ENCODE peak calls at places on chromosomes 2 and 18, in four cellular contexts. D is K562, F is HepG2, I is GM12878. B is an unnamed sample.

GRCh38 chr18:56889621-56890020 is 238.5 kb downstream of the WDR7 start:
- DNase-seq in D (no peak), F (no peak), I (no peak), B (no peak)

GRCh38 chr2:181977661-181978350 is 7.8 kb upstream of the PPP1R1C start:
- DNase-seq in D (no peak), F (no peak), I (no peak), B (no peak)

GRCh38 chr2:226690471-226691024 is 109.1 kb downstream of the IRS1 start:
- DNase-seq in D (no peak), F (no peak), I (no peak), B (no peak)

GRCh38 chr2:29804671-29805070 is 116.7 kb downstream of the ALK start:
- DNase-seq in D (no peak), F (no peak), I (no peak), B (no peak)

GRCh38 chr2:36672199-36672598 is 24.3 kb upstream of the VIT start:
- DNase-seq in D (peak; percentile 14), F (peak; percentile 52), I (no peak), B (peak; percentile 23)

GRCh38 chr2:29322011-29322410 is 206.8 kb downstream of the CLIP4 start:
- DNase-seq in D (no peak), F (no peak), I (no peak), B (no peak)

GRCh38 chr2:32632089-32632488 is 4.2 kb downstream of the TTC27 start:
- DNase-seq in D (peak; percentile 75), F (no peak), I (no peak), B (no peak)

GRCh38 chr18:25291150-25291549 is 60.8 kb downstream of the ZNF521 start:
- DNase-seq in D (no peak), F (no peak), I (no peak), B (no peak)

GRCh38 chr18:2050702-2051201 is 520.6 kb downstream of the METTL4 start:
- DNase-seq in D (no peak), F (no peak), I (no peak), B (no peak)

GRCh38 chr18:24227976-24228660 is 89.3 kb downstream of the CABYR start:
- DNase-seq in D (no peak), F (no peak), I (no peak), B (no peak)

GRCh38 chr2:219495531-219496122 is 3.1 kb upstream of the GMPPA start:
- DNase-seq in D (peak; percentile 86), F (peak; percentile 85), I (peak; percentile 21), B (peak; percentile 81)

GRCh38 chr2:219497495-219498279 is 1.0 kb upstream of the GMPPA start:
- DNase-seq in D (peak; percentile 89), F (peak; percentile 38), I (no peak), B (peak; percentile 33)

GRCh38 chr2:219498280-219499057 is at the start of gene GMPPA:
- DNase-seq in D (peak; percentile 95), F (peak; percentile 99), I (peak; percentile 96), B (peak; percentile 94)

GRCh38 chr2:219496247-219496646 is 2.4 kb upstream of the GMPPA start:
- DNase-seq in D (no peak), F (no peak), I (no peak), B (no peak)

DNA sequence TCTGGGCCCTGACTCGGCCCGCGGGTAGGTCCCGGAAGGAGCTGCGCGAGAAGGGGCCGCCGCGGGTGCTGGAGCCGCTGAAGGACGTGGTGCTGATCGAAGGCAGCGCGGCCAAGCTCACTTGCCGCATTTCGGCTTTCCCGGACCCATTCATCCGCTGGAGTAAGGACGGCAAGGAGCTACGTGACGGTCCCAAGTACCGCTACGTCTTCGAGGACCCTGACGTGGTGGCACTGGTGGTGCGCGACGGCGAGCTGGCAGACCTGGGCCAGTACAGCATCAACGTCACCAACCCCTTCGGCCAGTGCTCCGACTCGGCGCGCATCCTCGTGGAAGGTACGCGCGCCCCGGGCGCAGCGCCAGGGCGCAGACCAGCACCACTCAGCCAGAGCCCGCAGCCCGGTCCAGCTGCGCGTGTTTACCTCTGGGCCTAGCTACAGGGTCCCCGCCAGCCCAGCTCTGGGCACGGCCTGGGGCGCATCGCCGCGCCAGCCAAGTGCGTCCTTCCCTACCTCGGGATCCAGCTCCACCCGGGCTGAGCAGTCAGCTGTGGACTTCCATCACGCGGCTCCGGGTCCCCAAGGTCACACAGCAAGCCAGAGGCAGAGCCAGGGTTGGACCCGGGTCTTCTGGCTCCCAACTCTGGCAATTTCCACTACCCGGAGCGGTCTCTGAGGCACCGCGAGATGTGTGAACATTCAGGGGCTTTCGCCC is 1.8 kb upstream of the GMPPA start:
- DNase-seq in D (no peak), F (no peak), I (no peak), B (no peak)
- TF ChIP-seq TARDBP in D (no peak), F (peak; percentile 63), I (no peak), B (no peak)

GRCh38 chr2:72788756-72789155 is 37.1 kb downstream of the EXOC6B start:
- DNase-seq in D (no peak), F (no peak), I (no peak), B (no peak)
- TF ChIP-seq FOXK2 in D (no peak), F (no peak), I (no peak), B (no peak)

GRCh38 chr18:46040747-46041104 is 31.3 kb downstream of the PSTPIP2 start:
- DNase-seq in D (peak; percentile 30), F (no peak), I (no peak), B (no peak)
- TF ChIP-seq TARDBP in D (no peak), F (no peak), I (no peak), B (no peak)

GRCh38 chr2:135157856-135158255 is 105.8 kb downstream of the RAB3GAP1 start:
- DNase-seq in D (no peak), F (no peak), I (no peak), B (no peak)
- TF ChIP-seq FOXK2 in D (no peak), F (no peak), I (no peak), B (no peak)

DNA sequence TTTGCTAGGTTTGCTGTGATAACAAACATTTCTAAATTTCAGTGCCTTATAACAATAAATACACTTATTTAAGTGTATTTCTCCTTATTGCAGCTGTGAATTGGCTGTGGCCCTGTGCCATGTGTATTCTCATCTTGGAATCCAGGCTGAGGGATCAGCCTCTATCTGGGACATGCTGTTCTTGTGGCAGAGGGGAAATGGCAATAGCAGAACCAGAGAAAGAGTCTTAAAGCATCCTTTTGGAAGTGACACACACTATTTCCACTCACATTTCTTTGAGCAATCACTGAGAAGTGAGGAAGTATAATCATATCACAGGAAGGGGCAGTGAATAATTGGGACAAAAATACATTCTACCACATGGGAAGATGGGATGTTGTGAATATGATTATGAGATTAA is 66.2 kb upstream of the PROKR1 start:
- DNase-seq in D (no peak), F (no peak), I (no peak), B (no peak)
- TF ChIP-seq TARDBP in D (no peak), F (no peak), I (no peak), B (no peak)